ENCODE peak calls at places on chromosomes 1 and 21, in eight cellular contexts. H is osteoblast, I is kidney, X is BJ, P is IMR-90, R is astrocyte, Y is fibroblast of mammary gland, F is A549. D is an unnamed sample.

GRCh38 chr1:232335261-232335660 is 294.7 kb downstream of the SIPA1L2 start:
- DNase-seq in H (no peak), F (no peak), I (no peak), R (no peak), Y (no peak), P (no peak), X (no peak), D (no peak)

GRCh38 chr1:24914226-24915069 is 15.6 kb downstream of the RUNX3 start:
- DNase-seq in F (no peak), H (peak; percentile 97), I (no peak), X (no peak), R (peak; percentile 70), Y (peak; percentile 69), P (peak; percentile 47), D (peak; percentile 30)

GRCh38 chr1:158248771-158249170 is 5.5 kb upstream of the CD1A start:
- DNase-seq in P (no peak), F (no peak), Y (no peak), X (no peak), R (no peak), I (no peak), H (no peak), D (no peak)

GRCh38 chr1:68808351-68808750 is 311.5 kb upstream of the DEPDC1 start:
- DNase-seq in H (no peak), X (no peak), I (no peak), P (no peak), R (peak; percentile 10), F (no peak), Y (no peak), D (peak; percentile 5)

GRCh38 chr1:100730130-100730529 is 10.6 kb downstream of the VCAM1 start:
- DNase-seq in P (peak; percentile 22), X (no peak), Y (peak; percentile 15), R (no peak), H (no peak), I (no peak), F (no peak), D (no peak)

GRCh38 chr1:86739901-86740507 is 35.6 kb downstream of the SH3GLB1 start:
- DNase-seq in H (no peak), I (no peak), X (no peak), P (peak; percentile 18), F (no peak), Y (no peak), R (no peak), D (peak; percentile 37)

GRCh38 chr1:165303415-165303814 is 53.1 kb downstream of the LMX1A start:
- DNase-seq in X (no peak), I (no peak), R (no peak), P (no peak), F (no peak), Y (peak; percentile 25), H (no peak), D (no peak)

GRCh38 chr1:55724551-55725325 is 509.6 kb upstream of the USP24 start:
- DNase-seq in F (peak; percentile 24), X (peak; percentile 80), Y (peak; percentile 94), I (no peak), P (peak; percentile 97), R (peak; percentile 94), H (peak; percentile 87), D (peak; percentile 93)

GRCh38 chr1:51139474-51139873 is 37.4 kb downstream of the C1orf185 start:
- DNase-seq in X (no peak), R (no peak), P (no peak), I (no peak), H (no peak), F (no peak), Y (peak; percentile 2), D (peak; percentile 5)
- TF ChIP-seq CTCF in X (peak; percentile 10), R (no peak), P (peak; percentile 24), I (no peak), H (peak; percentile 42), F (peak; percentile 23), Y (peak; percentile 21), D (peak; percentile 9)

GRCh38 chr1:225944387-225944786 is 3.4 kb upstream of the LEFTY2 start:
- DNase-seq in H (no peak), F (no peak), P (no peak), I (peak; percentile 45), R (no peak), X (no peak), Y (no peak), D (no peak)
- H3K4me3 ChIP-seq in H (no peak overlapping the region), F (no peak overlapping the region), P (no peak overlapping the region), I (no peak overlapping the region), R (no peak overlapping the region), X (no peak overlapping the region), Y (no peak overlapping the region), D (no peak overlapping the region)

GRCh38 chr1:53256744-53257453 is 18.6 kb upstream of the MAGOH start:
- DNase-seq in X (no peak), F (no peak), P (no peak), Y (no peak), I (no peak), H (no peak), R (no peak), D (no peak)

GRCh38 chr1:53257454-53258081 is 19.2 kb upstream of the MAGOH start:
- DNase-seq in F (no peak), H (peak; percentile 65), I (no peak), R (no peak), P (peak; percentile 52), Y (no peak), X (no peak), D (no peak)

GRCh38 chr1:53254011-53254640 is 15.8 kb upstream of the MAGOH start:
- DNase-seq in F (no peak), Y (peak; percentile 46), P (peak; percentile 74), X (no peak), R (peak; percentile 32), H (no peak), I (no peak), D (peak; percentile 25)

GRCh38 chr1:53258216-53258615 is 19.9 kb upstream of the MAGOH start:
- DNase-seq in R (no peak), Y (no peak), I (no peak), F (no peak), X (no peak), H (no peak), P (no peak), D (no peak)

DNA sequence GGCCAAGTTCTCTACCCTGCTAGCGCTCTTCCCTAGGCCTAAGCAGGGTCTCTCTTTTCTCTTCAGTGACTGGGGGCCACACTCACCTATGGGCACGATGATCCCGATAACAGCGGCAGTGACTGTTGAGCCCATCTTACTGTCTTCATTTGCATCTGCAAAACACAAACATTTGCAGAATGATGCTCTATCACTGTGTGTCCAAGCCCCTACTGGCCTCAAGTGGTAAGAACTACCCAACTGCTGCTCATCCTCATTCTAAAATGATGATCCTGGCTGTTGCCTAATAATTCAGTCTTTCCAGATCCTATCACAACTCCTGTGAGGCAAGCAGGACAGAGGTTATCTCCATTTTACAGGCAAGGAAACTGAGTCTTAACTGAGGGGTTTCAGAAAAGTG is 16.7 kb upstream of the MAGOH start:
- DNase-seq in R (no peak), P (no peak), Y (no peak), F (no peak), X (no peak), H (no peak), I (no peak), D (no peak)
- TF ChIP-seq CTCF in R (no peak), P (peak; percentile 9), Y (peak; percentile 15), F (no peak), X (peak; percentile 24), H (no peak), I (no peak), D (no peak)

DNA sequence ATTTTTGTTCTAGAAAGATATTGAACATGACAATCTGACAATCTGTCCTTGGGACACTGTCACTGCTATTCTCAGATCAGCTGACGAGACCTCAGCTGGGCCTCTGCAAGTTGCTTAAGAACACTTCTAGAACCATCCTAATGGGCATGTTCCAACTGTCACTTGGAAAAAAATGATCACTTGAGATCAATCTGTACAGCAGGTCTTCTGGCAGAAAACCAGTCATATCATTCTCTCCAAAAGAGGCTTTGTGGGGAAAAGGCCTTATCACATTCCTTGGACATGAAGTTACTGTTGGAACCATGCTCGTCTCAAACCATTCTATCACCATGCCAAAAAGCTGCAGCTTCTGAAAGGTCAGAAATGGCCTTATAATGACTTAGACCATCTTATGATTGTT is 744.2 kb downstream of the USP25 start:
- DNase-seq in H (no peak), Y (peak; percentile 34), I (peak; percentile 19), R (peak; percentile 86), X (no peak), P (peak; percentile 12), F (no peak), D (peak; percentile 54)
- H3K4me3 ChIP-seq in H (no peak overlapping the region), Y (no peak overlapping the region), I (no peak overlapping the region), R (no peak overlapping the region), X (no peak overlapping the region), P (no peak overlapping the region), F (no peak overlapping the region), D (no peak overlapping the region)

GRCh38 chr1:155688318-155689121 is at the start of the genes DAP3 and YY1AP1:
- DNase-seq in R (peak; percentile 79), X (peak; percentile 28), F (peak; percentile 91), I (peak; percentile 98), Y (peak; percentile 81), H (peak; percentile 99), P (peak; percentile 85), D (peak; percentile 92)
- TF ChIP-seq CTCF in R (no peak), X (no peak), F (no peak), I (peak; percentile 1), Y (no peak), H (no peak), P (no peak), D (no peak)

DNA sequence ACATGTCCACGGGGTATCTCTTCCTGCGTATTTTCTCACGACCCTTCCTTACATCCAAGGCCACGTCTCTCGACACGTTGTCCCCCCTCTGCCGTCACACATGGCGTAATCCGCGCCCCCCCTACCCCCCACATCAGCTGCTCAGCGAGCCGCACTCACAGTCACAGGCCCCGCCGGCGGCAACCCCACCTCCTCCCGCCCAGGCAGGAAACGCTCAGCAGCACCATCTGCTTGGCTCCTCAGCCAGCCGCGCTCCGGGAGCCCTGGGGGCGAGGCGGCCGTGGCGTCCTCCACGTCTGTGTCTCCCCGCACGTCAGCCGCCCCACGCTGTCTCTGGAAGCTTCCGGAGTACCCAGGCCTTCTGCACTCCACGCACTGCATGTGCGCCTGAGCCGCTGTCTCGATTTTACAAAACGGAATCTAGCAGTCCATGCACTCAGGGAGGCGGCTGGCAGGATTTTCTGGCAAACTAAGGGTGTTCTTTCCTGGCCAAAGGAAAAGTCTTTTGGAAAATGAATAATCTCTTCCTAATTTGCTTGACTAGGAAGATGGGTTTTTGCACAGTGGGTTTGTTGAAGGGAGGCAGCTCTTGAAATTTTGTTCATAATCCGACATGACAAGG is 64.5 kb downstream of the SIK1 start:
- DNase-seq in P (peak; percentile 86), H (no peak), R (peak; percentile 68), I (peak; percentile 93), X (peak; percentile 59), F (no peak), Y (peak; percentile 66), D (peak; percentile 70)
- H3K4me3 ChIP-seq in P (no peak overlapping the region), H (no peak overlapping the region), R (no peak overlapping the region), I (peak overlapping the region; percentile 11), X (peak overlapping the region; percentile 5), F (no peak overlapping the region), Y (no peak overlapping the region), D (peak overlapping the region; percentile 35)

GRCh38 chr1:195733826-195734225 is 874.4 kb downstream of the KCNT2 start:
- DNase-seq in Y (peak; percentile 25), P (no peak), R (no peak), H (no peak), X (no peak), I (no peak), F (peak; percentile 36), D (peak; percentile 1)
- TF ChIP-seq CTCF in Y (peak; percentile 47), P (peak; percentile 21), R (peak; percentile 50), H (no peak), X (peak; percentile 31), I (peak; percentile 23), F (peak; percentile 25), D (peak; percentile 21)

GRCh38 chr1:40382110-40382464 is 8.6 kb downstream of the SMAP2 start:
- DNase-seq in F (no peak), Y (peak; percentile 23), R (no peak), H (no peak), X (no peak), P (no peak), I (no peak), D (peak; percentile 20)
- H3K4me3 ChIP-seq in F (no peak overlapping the region), Y (no peak overlapping the region), R (no peak overlapping the region), H (no peak overlapping the region), X (no peak overlapping the region), P (no peak overlapping the region), I (no peak overlapping the region), D (no peak overlapping the region)

D was measured in cardiac fibroblast.